ENCODE peak calls at places on chromosomes 3 and 15, in five cellular contexts. W is amniotic stem cell, S is body of pancreas, X is dorsolateral prefrontal cortex, P is stomach. E is an unnamed sample.
A peak's percentile ranks its signal among the peaks of the same experiment; 100 is the strongest.

GRCh38 chr3:153138267-153139210 is 23.5 kb upstream of the RAP2B start:
- DNase-seq in W (peak; percentile 89), S (peak; percentile 80), X (no peak), P (peak; percentile 70), E (peak; percentile 76)

GRCh38 chr3:142888099-142888483 is 792 bp downstream of the PCOLCE2 start:
- DNase-seq in W (no peak), S (peak; percentile 12), X (no peak), P (no peak), E (peak; percentile 7)

GRCh38 chr15:34772312-34772711 is 17.5 kb upstream of the GJD2 start:
- DNase-seq in W (no peak), S (no peak), X (no peak), P (no peak), E (no peak)

GRCh38 chr3:64341355-64341754 is 116.1 kb upstream of the PRICKLE2 start:
- DNase-seq in W (no peak), S (no peak), X (peak; percentile 48), P (no peak), E (no peak)

GRCh38 chr3:50587806-50588758 is 18.8 kb downstream of the HEMK1 start:
- DNase-seq in W (no peak), S (no peak), X (no peak), P (no peak), E (no peak)

GRCh38 chr3:100401674-100402036 is 316 bp downstream of the LNP1 start:
- DNase-seq in W (no peak), S (peak; percentile 41), X (peak; percentile 48), P (no peak), E (peak; percentile 53)

GRCh38 chr3:38711321-38711720 is 61.8 kb upstream of the SCN5A start:
- DNase-seq in W (no peak), S (no peak), X (no peak), P (no peak), E (no peak)

GRCh38 chr3:55488398-55489055 is 1.4 kb upstream of the WNT5A start:
- DNase-seq in W (peak; percentile 74), S (peak; percentile 71), X (peak; percentile 73), P (peak; percentile 61), E (peak; percentile 56)

GRCh38 chr3:138197058-138197457 is 10.0 kb downstream of the ARMC8 start:
- DNase-seq in W (no peak), S (peak; percentile 25), X (no peak), P (no peak), E (no peak)

GRCh38 chr15:80242132-80242769 is 9.8 kb downstream of the CTXND1 start:
- DNase-seq in W (no peak), S (no peak), X (no peak), P (no peak), E (peak; percentile 33)

GRCh38 chr15:62477929-62478328 is 312.8 kb upstream of the C2CD4B start:
- DNase-seq in W (no peak), S (no peak), X (no peak), P (no peak), E (no peak)

GRCh38 chr15:77667351-77667750 is 34.6 kb upstream of the LINGO1 start:
- DNase-seq in W (no peak), S (no peak), X (no peak), P (no peak), E (no peak)

GRCh38 chr3:14482271-14482721 is 57.8 kb downstream of the GRIP2 start:
- DNase-seq in W (no peak), S (no peak), X (no peak), P (no peak), E (no peak)

GRCh38 chr15:88636039-88636438 is 2.8 kb upstream of the ISG20 start:
- DNase-seq in W (no peak), S (peak; percentile 86), X (no peak), P (peak; percentile 88), E (peak; percentile 61)

E was measured in mucosa of descending colon.